ENCODE peak calls at places on chromosomes 1 and 21, in eight cellular contexts. One of them, this sample, is unnamed.

GRCh38 chr1:3690282-3691065 is 38.2 kb downstream of the TP73 start:
- DNase-seq in AG09319: no peak
- DNase-seq in amygdala: no peak
- DNase-seq in T1000: no peak
- DNase-seq in stimulated activated naive B cell treated with anti-CD40 and anti-IgM and Interleukin-4, amounts not matched to agents 10 μg/mL and 1 μg/mL and 100 μg/mL, for 72 hours: no peak
- DNase-seq in skeletal muscle cell: no peak
- DNase-seq in hypothalamus: no peak
- DNase-seq in ovary: no peak
- DNase-seq in this sample: no peak

GRCh38 chr1:197788741-197789476 is 13.6 kb upstream of the DENND1B start:
- DNase-seq in hypothalamus: no peak
- DNase-seq in AG09319: no peak
- DNase-seq in skeletal muscle cell: no peak
- DNase-seq in ovary: no peak
- DNase-seq in T1000: no peak
- DNase-seq in amygdala: no peak
- DNase-seq in stimulated activated naive B cell treated with anti-CD40 and anti-IgM and Interleukin-4, amounts not matched to agents 10 μg/mL and 1 μg/mL and 100 μg/mL, for 72 hours: no peak
- DNase-seq in this sample: no peak

GRCh38 chr1:84603941-84604830 is 29.9 kb upstream of the CTBS start:
- DNase-seq in T1000: peak; percentile 84
- DNase-seq in stimulated activated naive B cell treated with anti-CD40 and anti-IgM and Interleukin-4, amounts not matched to agents 10 μg/mL and 1 μg/mL and 100 μg/mL, for 72 hours: no peak
- DNase-seq in hypothalamus: no peak
- DNase-seq in skeletal muscle cell: peak; percentile 48
- DNase-seq in amygdala: no peak
- DNase-seq in AG09319: no peak
- DNase-seq in ovary: peak; percentile 27
- DNase-seq in this sample: no peak

GRCh38 chr1:15188145-15188544 is 34.6 kb downstream of the TMEM51 start:
- DNase-seq in AG09319: no peak
- DNase-seq in T1000: no peak
- DNase-seq in ovary: peak; percentile 8
- DNase-seq in amygdala: no peak
- DNase-seq in stimulated activated naive B cell treated with anti-CD40 and anti-IgM and Interleukin-4, amounts not matched to agents 10 μg/mL and 1 μg/mL and 100 μg/mL, for 72 hours: no peak
- DNase-seq in skeletal muscle cell: no peak
- DNase-seq in hypothalamus: no peak
- DNase-seq in this sample: no peak

GRCh38 chr21:36403713-36404112 is 18.5 kb downstream of the CHAF1B start:
- DNase-seq in skeletal muscle cell: no peak
- DNase-seq in stimulated activated naive B cell treated with anti-CD40 and anti-IgM and Interleukin-4, amounts not matched to agents 10 μg/mL and 1 μg/mL and 100 μg/mL, for 72 hours: no peak
- DNase-seq in AG09319: no peak
- DNase-seq in T1000: no peak
- DNase-seq in ovary: no peak
- DNase-seq in amygdala: no peak
- DNase-seq in hypothalamus: no peak
- DNase-seq in this sample: no peak

GRCh38 chr1:46506470-46507219 is 17.0 kb downstream of the DMBX1 start:
- DNase-seq in hypothalamus: no peak
- DNase-seq in skeletal muscle cell: no peak
- DNase-seq in T1000: no peak
- DNase-seq in amygdala: no peak
- DNase-seq in stimulated activated naive B cell treated with anti-CD40 and anti-IgM and Interleukin-4, amounts not matched to agents 10 μg/mL and 1 μg/mL and 100 μg/mL, for 72 hours: no peak
- DNase-seq in AG09319: no peak
- DNase-seq in ovary: no peak
- DNase-seq in this sample: no peak

GRCh38 chr1:30331415-30332065 is 391.8 kb downstream of the MATN1 start:
- DNase-seq in skeletal muscle cell: no peak
- DNase-seq in T1000: no peak
- DNase-seq in hypothalamus: no peak
- DNase-seq in stimulated activated naive B cell treated with anti-CD40 and anti-IgM and Interleukin-4, amounts not matched to agents 10 μg/mL and 1 μg/mL and 100 μg/mL, for 72 hours: no peak
- DNase-seq in ovary: no peak
- DNase-seq in amygdala: no peak
- DNase-seq in AG09319: no peak
- DNase-seq in this sample: no peak

GRCh38 chr1:181676269-181676668 is 193.0 kb downstream of the CACNA1E start:
- DNase-seq in ovary: no peak
- DNase-seq in stimulated activated naive B cell treated with anti-CD40 and anti-IgM and Interleukin-4, amounts not matched to agents 10 μg/mL and 1 μg/mL and 100 μg/mL, for 72 hours: no peak
- DNase-seq in hypothalamus: no peak
- DNase-seq in T1000: no peak
- DNase-seq in skeletal muscle cell: no peak
- DNase-seq in amygdala: peak; percentile 6
- DNase-seq in AG09319: no peak
- DNase-seq in this sample: peak; percentile 2

GRCh38 chr1:240310226-240310925 is 218.7 kb downstream of the FMN2 start:
- DNase-seq in skeletal muscle cell: peak; percentile 53
- DNase-seq in stimulated activated naive B cell treated with anti-CD40 and anti-IgM and Interleukin-4, amounts not matched to agents 10 μg/mL and 1 μg/mL and 100 μg/mL, for 72 hours: no peak
- DNase-seq in hypothalamus: no peak
- DNase-seq in ovary: no peak
- DNase-seq in amygdala: no peak
- DNase-seq in T1000: no peak
- DNase-seq in AG09319: peak; percentile 91
- DNase-seq in this sample: no peak

GRCh38 chr1:233006582-233006981 is 56.2 kb downstream of the NTPCR start:
- DNase-seq in T1000: no peak
- DNase-seq in skeletal muscle cell: no peak
- DNase-seq in amygdala: no peak
- DNase-seq in AG09319: no peak
- DNase-seq in stimulated activated naive B cell treated with anti-CD40 and anti-IgM and Interleukin-4, amounts not matched to agents 10 μg/mL and 1 μg/mL and 100 μg/mL, for 72 hours: no peak
- DNase-seq in ovary: no peak
- DNase-seq in hypothalamus: no peak
- DNase-seq in this sample: no peak

GRCh38 chr1:119435061-119435460 is 20.1 kb downstream of the HSD3B2 start:
- DNase-seq in hypothalamus: no peak
- DNase-seq in AG09319: no peak
- DNase-seq in T1000: no peak
- DNase-seq in skeletal muscle cell: no peak
- DNase-seq in amygdala: no peak
- DNase-seq in stimulated activated naive B cell treated with anti-CD40 and anti-IgM and Interleukin-4, amounts not matched to agents 10 μg/mL and 1 μg/mL and 100 μg/mL, for 72 hours: no peak
- DNase-seq in ovary: no peak
- DNase-seq in this sample: no peak

GRCh38 chr1:22503721-22504410 is 52.2 kb downstream of the ZBTB40 start:
- DNase-seq in hypothalamus: no peak
- DNase-seq in amygdala: no peak
- DNase-seq in stimulated activated naive B cell treated with anti-CD40 and anti-IgM and Interleukin-4, amounts not matched to agents 10 μg/mL and 1 μg/mL and 100 μg/mL, for 72 hours: no peak
- DNase-seq in T1000: no peak
- DNase-seq in ovary: no peak
- DNase-seq in AG09319: peak; percentile 27
- DNase-seq in skeletal muscle cell: no peak
- DNase-seq in this sample: no peak

GRCh38 chr1:8154621-8155052 is 128.5 kb upstream of the ERRFI1 start:
- DNase-seq in skeletal muscle cell: no peak
- DNase-seq in amygdala: no peak
- DNase-seq in AG09319: no peak
- DNase-seq in ovary: no peak
- DNase-seq in T1000: no peak
- DNase-seq in hypothalamus: no peak
- DNase-seq in stimulated activated naive B cell treated with anti-CD40 and anti-IgM and Interleukin-4, amounts not matched to agents 10 μg/mL and 1 μg/mL and 100 μg/mL, for 72 hours: no peak
- DNase-seq in this sample: no peak

GRCh38 chr1:66553846-66554245 is 19.9 kb downstream of the SGIP1 start:
- DNase-seq in T1000: no peak
- DNase-seq in AG09319: no peak
- DNase-seq in hypothalamus: no peak
- DNase-seq in skeletal muscle cell: peak; percentile 60
- DNase-seq in stimulated activated naive B cell treated with anti-CD40 and anti-IgM and Interleukin-4, amounts not matched to agents 10 μg/mL and 1 μg/mL and 100 μg/mL, for 72 hours: no peak
- DNase-seq in amygdala: no peak
- DNase-seq in ovary: no peak
- DNase-seq in this sample: no peak

GRCh38 chr21:42741056-42741455 is 87.6 kb downstream of the PDE9A start:
- DNase-seq in amygdala: no peak
- DNase-seq in stimulated activated naive B cell treated with anti-CD40 and anti-IgM and Interleukin-4, amounts not matched to agents 10 μg/mL and 1 μg/mL and 100 μg/mL, for 72 hours: no peak
- DNase-seq in T1000: no peak
- DNase-seq in AG09319: no peak
- DNase-seq in hypothalamus: no peak
- DNase-seq in skeletal muscle cell: no peak
- DNase-seq in ovary: no peak
- DNase-seq in this sample: no peak

GRCh38 chr1:67564193-67564592 is 120.8 kb upstream of the GADD45A start:
- DNase-seq in ovary: peak; percentile 36
- DNase-seq in stimulated activated naive B cell treated with anti-CD40 and anti-IgM and Interleukin-4, amounts not matched to agents 10 μg/mL and 1 μg/mL and 100 μg/mL, for 72 hours: no peak
- DNase-seq in skeletal muscle cell: no peak
- DNase-seq in T1000: no peak
- DNase-seq in hypothalamus: no peak
- DNase-seq in AG09319: no peak
- DNase-seq in amygdala: no peak
- DNase-seq in this sample: no peak

GRCh38 chr21:40070871-40071270 is 203.6 kb downstream of the PCP4 start:
- DNase-seq in hypothalamus: no peak
- DNase-seq in stimulated activated naive B cell treated with anti-CD40 and anti-IgM and Interleukin-4, amounts not matched to agents 10 μg/mL and 1 μg/mL and 100 μg/mL, for 72 hours: no peak
- DNase-seq in AG09319: no peak
- DNase-seq in skeletal muscle cell: no peak
- DNase-seq in amygdala: no peak
- DNase-seq in T1000: no peak
- DNase-seq in ovary: no peak
- DNase-seq in this sample: no peak